ENCODE peak calls at places on chromosome 21, in seven cellular contexts. W, T, J, V, S, K and C are unnamed samples.
A peak's percentile ranks its signal among the peaks of the same experiment; 100 is the strongest.

GRCh38 chr21:15397258-15397657 is 332.5 kb upstream of the NRIP1 start:
- DNase-seq in W (no peak), T (no peak), J (no peak), V (no peak), S (no peak), K (no peak), C (no peak)

GRCh38 chr21:26320541-26320940 is 150.0 kb upstream of the APP start:
- DNase-seq in W (no peak), T (no peak), J (no peak), V (no peak), S (no peak), K (no peak), C (no peak)

GRCh38 chr21:35399002-35399401 is 349.9 kb upstream of the RUNX1 start:
- DNase-seq in W (no peak), T (no peak), J (no peak), V (no peak), S (no peak), K (no peak), C (no peak)

GRCh38 chr21:27001526-27001925 is 34.6 kb upstream of the ADAMTS5 start:
- DNase-seq in W (no peak), T (no peak), J (no peak), V (no peak), S (no peak), K (no peak), C (no peak)

GRCh38 chr21:17829472-17829871 is 10.3 kb upstream of the C21orf91 start:
- DNase-seq in W (no peak), T (no peak), J (no peak), V (no peak), S (no peak), K (no peak), C (no peak)

GRCh38 chr21:45381865-45382697 is 22.9 kb upstream of the COL18A1 start:
- DNase-seq in W (no peak), T (peak; percentile 60), J (no peak), V (no peak), S (peak; percentile 69), K (peak; percentile 52), C (no peak)

GRCh38 chr21:32520885-32521735 is 64.2 kb downstream of the TCP10L start:
- DNase-seq in W (no peak), T (peak; percentile 91), J (no peak), V (peak; percentile 39), S (no peak), K (peak; percentile 84), C (no peak)

GRCh38 chr21:45865106-45865835 is 116.3 kb upstream of the COL6A1 start:
- DNase-seq in W (no peak), T (no peak), J (no peak), V (no peak), S (no peak), K (no peak), C (no peak)

GRCh38 chr21:17003221-17003620 is 509.6 kb upstream of the CXADR start:
- DNase-seq in W (no peak), T (no peak), J (no peak), V (no peak), S (no peak), K (no peak), C (no peak)

GRCh38 chr21:31335957-31336738 is 7.9 kb downstream of the TIAM1 start:
- DNase-seq in W (no peak), T (peak; percentile 70), J (no peak), V (no peak), S (peak; percentile 20), K (no peak), C (no peak)

GRCh38 chr21:40809673-40810072 is 37.3 kb downstream of the DSCAM start:
- DNase-seq in W (no peak), T (no peak), J (no peak), V (no peak), S (no peak), K (no peak), C (no peak)

GRCh38 chr21:21688877-21689276 is 690.7 kb downstream of the NCAM2 start:
- DNase-seq in W (no peak), T (no peak), J (no peak), V (no peak), S (no peak), K (no peak), C (no peak)

GRCh38 chr21:32383812-32384211 is 9.0 kb downstream of the URB1 start:
- DNase-seq in W (no peak), T (no peak), J (no peak), V (no peak), S (no peak), K (peak; percentile 54), C (no peak)

GRCh38 chr21:29135481-29135880 is 5.0 kb downstream of the MAP3K7CL start:
- DNase-seq in W (no peak), T (no peak), J (no peak), V (no peak), S (no peak), K (no peak), C (no peak)

GRCh38 chr21:26528882-26529281 is 44.2 kb downstream of the CYYR1 start:
- DNase-seq in W (no peak), T (no peak), J (no peak), V (no peak), S (no peak), K (no peak), C (no peak)

GRCh38 chr21:45823100-45823681 is 158.4 kb upstream of the COL6A1 start:
- DNase-seq in W (no peak), T (peak; percentile 52), J (no peak), V (no peak), S (no peak), K (peak; percentile 46), C (no peak)

GRCh38 chr21:18356801-18357200 is 46.8 kb downstream of the TMPRSS15 start:
- DNase-seq in W (no peak), T (no peak), J (no peak), V (no peak), S (no peak), K (no peak), C (no peak)

GRCh38 chr21:45027241-45028196 is 46.9 kb upstream of the ADARB1 start:
- DNase-seq in W (no peak), T (no peak), J (no peak), V (no peak), S (no peak), K (peak; percentile 46), C (no peak)

GRCh38 chr21:45084881-45085536 is 10.6 kb downstream of the ADARB1 start:
- DNase-seq in W (no peak), T (no peak), J (no peak), V (no peak), S (peak; percentile 39), K (no peak), C (no peak)

GRCh38 chr21:22900511-22900910 is 1902.3 kb downstream of the NCAM2 start:
- DNase-seq in W (no peak), T (no peak), J (no peak), V (no peak), S (no peak), K (no peak), C (no peak)

GRCh38 chr21:42376338-42376982 is 10.1 kb upstream of the TFF1 start:
- DNase-seq in W (no peak), T (no peak), J (no peak), V (no peak), S (peak; percentile 82), K (peak; percentile 67), C (no peak)

GRCh38 chr21:42375966-42376337 is 9.6 kb upstream of the TFF1 start:
- DNase-seq in W (no peak), T (no peak), J (no peak), V (no peak), S (no peak), K (peak; percentile 22), C (no peak)

GRCh38 chr21:42374457-42374856 is 8.1 kb upstream of the TFF1 start:
- DNase-seq in W (no peak), T (no peak), J (no peak), V (no peak), S (no peak), K (no peak), C (no peak)

GRCh38 chr21:42373908-42374455 is 7.6 kb upstream of the TFF1 start:
- DNase-seq in W (no peak), T (no peak), J (no peak), V (no peak), S (peak; percentile 46), K (peak; percentile 60), C (no peak)

DNA sequence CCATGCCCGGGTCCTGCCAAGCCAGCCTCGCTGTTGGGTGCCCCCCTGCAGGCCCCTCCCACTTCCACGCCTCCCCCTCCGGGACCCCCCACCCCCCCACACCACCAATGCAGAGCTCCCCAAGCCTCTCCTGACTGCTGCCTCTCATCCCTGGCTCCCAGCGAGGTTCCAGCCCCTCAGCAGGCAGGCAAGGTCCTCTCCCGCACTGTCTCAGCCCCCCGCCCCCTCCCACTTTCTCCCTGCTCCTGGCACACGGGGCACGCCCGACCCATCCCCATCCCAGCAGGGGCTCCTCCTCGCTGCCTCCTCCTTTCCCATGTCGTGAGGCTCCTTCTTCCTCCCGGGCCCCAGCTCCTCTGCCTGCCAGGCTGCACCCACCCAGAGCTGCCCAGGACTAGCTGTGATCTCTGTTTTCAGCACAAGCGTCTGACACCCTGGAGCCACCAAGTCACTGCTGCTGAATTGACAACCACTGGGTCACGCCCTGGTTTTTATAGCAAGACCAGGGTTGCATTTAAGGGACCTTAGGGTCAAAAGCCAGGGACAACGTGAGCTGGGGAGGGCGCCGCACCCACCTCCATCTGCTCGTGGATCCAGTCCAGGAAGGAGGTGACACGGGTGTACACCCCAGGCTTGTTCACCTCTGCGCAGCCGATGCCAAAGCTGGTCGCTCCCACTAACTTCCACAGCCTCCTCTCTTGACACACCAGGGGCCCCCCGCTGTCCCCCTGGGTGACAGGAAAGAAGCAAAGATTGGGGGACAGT is 9.0 kb upstream of the TFF1 start:
- DNase-seq in W (no peak), T (no peak), J (no peak), V (no peak), S (peak; percentile 42), K (peak; percentile 57), C (no peak)
- TF ChIP-seq POLR2AphosphoS5 in W (no peak), T (no peak), J (no peak), V (no peak), S (no peak), K (no peak), C (no peak)

GRCh38 chr21:42097860-42098259 is 26.7 kb downstream of the UMODL1 start:
- DNase-seq in W (peak; percentile 66), T (no peak), J (no peak), V (peak; percentile 43), S (no peak), K (peak; percentile 64), C (no peak)
- TF ChIP-seq POLR2AphosphoS5 in W (no peak), T (peak; percentile 45), J (no peak), V (no peak), S (peak; percentile 60), K (no peak), C (no peak)

GRCh38 chr21:39082656-39083376 is 100.4 kb downstream of the PSMG1 start:
- DNase-seq in W (peak; percentile 13), T (no peak), J (no peak), V (no peak), S (no peak), K (no peak), C (no peak)
- TF ChIP-seq POLR2AphosphoS5 in W (no peak), T (no peak), J (no peak), V (no peak), S (peak; percentile 30), K (peak; percentile 21), C (no peak)

GRCh38 chr21:33578959-33579542 is 9.4 kb downstream of the DONSON start:
- DNase-seq in W (no peak), T (no peak), J (no peak), V (no peak), S (no peak), K (no peak), C (no peak)
- TF ChIP-seq POLR2AphosphoS5 in W (no peak), T (no peak), J (no peak), V (peak; percentile 19), S (no peak), K (peak; percentile 31), C (no peak)